ENCODE peak calls at places on chromosomes 11 and 22, in four cellular contexts. K is SK-N-SH, O is H1, G is HepG2. F is an unnamed sample.

GRCh38 chr11:34335331-34335730 is 22.5 kb downstream of the ABTB2 start:
- DNase-seq in K (no peak), G (no peak), O (no peak), F (no peak)

GRCh38 chr22:44229331-44229730 is 48.6 kb downstream of the PARVG start:
- DNase-seq in G (no peak), O (no peak), K (no peak), F (no peak)

GRCh38 chr11:46611526-46612304 is 5.3 kb downstream of the HARBI1 start:
- DNase-seq in G (peak; percentile 51), O (no peak), K (no peak), F (no peak)

GRCh38 chr22:26781591-26781990 is 124.2 kb downstream of the MIAT start:
- DNase-seq in O (no peak), G (no peak), K (peak; percentile 62), F (no peak)

GRCh38 chr22:42307806-42308563 is 37.5 kb upstream of the TCF20 start:
- DNase-seq in K (peak; percentile 66), O (no peak), G (no peak), F (no peak)

GRCh38 chr11:117597083-117597482 is 199.9 kb downstream of the DSCAML1 start:
- DNase-seq in K (no peak), G (peak; percentile 21), O (no peak), F (peak; percentile 89)

GRCh38 chr11:15707194-15707593 is 592.5 kb downstream of the INSC start:
- DNase-seq in O (no peak), G (no peak), K (peak; percentile 15), F (no peak)

GRCh38 chr11:78039919-78040671 is 17.0 kb upstream of the KCTD14 start:
- DNase-seq in G (peak; percentile 67), O (no peak), K (peak; percentile 84), F (no peak)

GRCh38 chr22:42033263-42034181 is 34.9 kb downstream of the WBP2NL start:
- DNase-seq in K (no peak), O (no peak), G (peak; percentile 47), F (no peak)

GRCh38 chr11:6747097-6747662 is 24.6 kb downstream of the OR2AG2 start:
- DNase-seq in G (no peak), O (no peak), K (no peak), F (no peak)

GRCh38 chr11:117259417-117259816 is 26.9 kb downstream of the RNF214 start:
- DNase-seq in K (no peak), O (no peak), G (no peak), F (no peak)

GRCh38 chr11:46352063-46352841 is 5.0 kb downstream of the DGKZ start:
- DNase-seq in K (peak; percentile 85), G (no peak), O (no peak), F (no peak)

GRCh38 chr22:42697542-42698013 is 23.1 kb downstream of the A4GALT start:
- DNase-seq in K (no peak), G (peak; percentile 61), O (no peak), F (no peak)

GRCh38 chr11:202490-202889 is 4.7 kb downstream of the BET1L start:
- DNase-seq in G (no peak), K (no peak), O (no peak), F (no peak)

GRCh38 chr11:132472411-132473205 is 1059.7 kb downstream of the OPCML start:
- DNase-seq in K (no peak), O (no peak), G (no peak), F (no peak)

GRCh38 chr11:79237676-79238075 is 203.2 kb downstream of the TENM4 start:
- DNase-seq in G (no peak), O (no peak), K (no peak), F (no peak)

GRCh38 chr11:69660001-69660500 is 15.1 kb downstream of the LTO1 start:
- DNase-seq in G (no peak), O (no peak), K (peak; percentile 22), F (no peak)

GRCh38 chr11:2776351-2777061 is 76.7 kb upstream of the KCNQ1OT1 start:
- DNase-seq in O (no peak), K (no peak), G (no peak), F (no peak)

GRCh38 chr11:120219935-120220746 is 9.3 kb downstream of the OAF start:
- DNase-seq in G (no peak), O (no peak), K (no peak), F (no peak)

GRCh38 chr11:9015677-9016076 is 11.9 kb upstream of the NRIP3 start:
- DNase-seq in O (peak; percentile 50), K (peak; percentile 76), G (peak; percentile 56), F (peak; percentile 61)

GRCh38 chr11:61555051-61555969 is 25.6 kb downstream of the SYT7 start:
- DNase-seq in O (no peak), K (peak; percentile 90), G (no peak), F (no peak)

GRCh38 chr11:124600924-124601323 is 10.3 kb upstream of the PANX3 start:
- DNase-seq in O (no peak), G (no peak), K (no peak), F (no peak)

GRCh38 chr11:115674176-115674575 is 170.0 kb upstream of the CADM1 start:
- DNase-seq in G (no peak), K (no peak), O (no peak), F (no peak)

GRCh38 chr22:40400173-40400572 is 29.8 kb downstream of the SGSM3 start:
- DNase-seq in K (no peak), G (no peak), O (no peak), F (peak; percentile 64)

GRCh38 chr11:108218455-108218854 is 4.0 kb downstream of the NPAT start:
- DNase-seq in G (no peak), K (no peak), O (no peak), F (no peak)

GRCh38 chr11:94130589-94131362 is 2.1 kb downstream of the PANX1 start:
- DNase-seq in K (no peak), G (no peak), O (no peak), F (no peak)
- TF ChIP-seq JUND in K (no peak), G (no peak), O (no peak), F (no peak)

DNA sequence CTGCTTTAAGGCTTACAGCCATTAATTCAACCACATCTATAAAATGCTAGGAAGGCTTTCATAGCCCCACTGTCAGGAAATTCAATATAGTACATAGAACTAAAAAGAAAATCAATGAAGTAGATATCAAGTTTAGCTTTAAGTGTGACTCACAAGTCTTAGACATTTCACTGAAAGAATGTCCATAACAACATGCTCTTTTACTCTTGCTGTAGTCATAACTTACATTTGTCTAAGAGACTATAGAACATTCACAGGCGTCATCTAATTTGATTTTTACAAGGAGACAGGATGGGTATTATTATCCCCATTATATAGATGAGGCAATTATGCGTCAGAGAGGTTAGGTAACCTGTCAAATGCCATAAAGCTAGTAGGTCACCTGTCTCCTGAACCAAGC is 37.0 kb downstream of the BDNF start:
- DNase-seq in G (no peak), K (no peak), O (no peak), F (no peak)
- TF ChIP-seq JUND in G (no peak), K (no peak), O (no peak), F (no peak)

GRCh38 chr11:113111156-113111555 is 149.9 kb downstream of the NCAM1 start:
- DNase-seq in K (peak; percentile 42), O (no peak), G (no peak), F (no peak)
- TF ChIP-seq JUND in K (no peak), O (no peak), G (no peak), F (no peak)

GRCh38 chr11:23206736-23207336 is 346.6 kb upstream of the CCDC179 start:
- DNase-seq in O (no peak), K (no peak), G (no peak), F (no peak)
- TF ChIP-seq JUND in O (no peak), K (peak; percentile 73), G (no peak), F (no peak)

DNA sequence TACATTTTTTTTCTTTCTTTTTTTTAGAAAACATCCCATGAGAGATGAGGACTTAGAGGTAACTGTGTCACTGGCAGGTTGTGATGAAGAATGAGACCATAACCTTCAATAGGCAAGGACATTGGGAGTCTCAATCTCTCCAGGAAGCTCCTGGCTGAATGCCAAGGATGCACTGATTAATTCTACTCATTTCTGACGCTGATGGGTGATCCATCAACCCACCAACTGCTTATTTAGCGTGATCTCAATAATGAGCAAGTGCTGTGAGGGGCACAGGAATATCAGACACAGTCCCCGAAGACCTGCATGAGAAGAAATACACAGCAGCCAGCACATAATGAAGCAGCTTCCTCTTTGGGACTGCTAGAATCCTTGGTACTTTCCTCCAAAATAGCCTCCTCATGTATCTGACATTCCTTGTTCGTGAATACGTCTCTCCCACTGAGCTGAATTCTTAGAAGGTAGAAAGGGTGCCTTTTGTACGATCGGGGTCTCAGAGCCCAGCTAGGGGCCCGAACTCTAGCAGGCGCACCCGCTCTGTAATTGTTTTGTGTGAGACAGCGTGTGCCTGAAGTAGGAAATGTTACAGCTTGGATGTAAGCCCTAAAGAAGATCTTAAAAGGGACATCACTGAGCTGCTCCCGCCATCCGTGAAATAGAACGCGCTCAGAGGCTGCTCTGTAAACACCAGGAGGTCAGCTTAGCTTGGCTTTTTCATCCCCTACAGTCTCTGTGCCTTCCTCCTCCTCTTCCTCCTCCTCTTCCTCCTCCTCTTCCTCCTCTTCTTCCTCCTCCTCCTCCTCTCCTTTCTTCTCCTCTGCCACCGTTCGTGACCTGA is 7.2 kb downstream of the CLMP start:
- DNase-seq in K (no peak), O (no peak), G (no peak), F (no peak)
- TF ChIP-seq JUND in K (no peak), O (no peak), G (no peak), F (no peak)

GRCh38 chr22:37782340-37783168 is 25.2 kb upstream of the GCAT start:
- DNase-seq in G (peak; percentile 63), O (no peak), K (no peak), F (peak; percentile 32)
- TF ChIP-seq JUND in G (no peak), O (no peak), K (no peak), F (no peak)

DNA sequence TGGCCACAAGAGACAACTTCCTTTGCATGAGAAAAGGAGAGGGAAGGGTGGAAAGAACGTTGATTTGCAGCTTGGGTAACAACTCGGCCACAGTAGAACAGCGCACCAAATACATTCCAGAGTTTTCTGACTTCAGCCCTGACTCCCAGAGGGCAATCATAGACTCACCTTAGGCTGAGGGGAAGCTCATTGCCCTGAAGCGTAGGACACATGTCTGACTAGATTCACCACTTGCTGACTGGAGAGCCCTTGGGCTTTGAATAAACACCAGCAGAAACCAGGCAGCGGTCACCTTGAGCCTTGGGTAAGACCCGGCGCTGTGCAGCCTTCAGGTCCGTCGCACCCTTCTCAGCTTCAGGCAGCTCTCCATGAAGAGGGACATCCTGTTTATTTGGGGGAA is 151.8 kb upstream of the GRIA4 start:
- DNase-seq in O (no peak), G (no peak), K (no peak), F (no peak)
- TF ChIP-seq JUND in O (no peak), G (no peak), K (no peak), F (no peak)

GRCh38 chr11:65648997-65649491 is 11.1 kb downstream of the SIPA1 start:
- DNase-seq in K (no peak), O (no peak), G (no peak), F (no peak)
- TF ChIP-seq JUND in K (no peak), O (no peak), G (no peak), F (no peak)

GRCh38 chr11:70678931-70679900 is 280.9 kb downstream of the CTTN start:
- DNase-seq in K (no peak), O (no peak), G (no peak), F (no peak)
- TF ChIP-seq JUND in K (no peak), O (no peak), G (no peak), F (no peak)

GRCh38 chr11:101019870-101020269 is 109.7 kb downstream of the PGR start:
- DNase-seq in G (no peak), O (no peak), K (no peak), F (no peak)

DNA sequence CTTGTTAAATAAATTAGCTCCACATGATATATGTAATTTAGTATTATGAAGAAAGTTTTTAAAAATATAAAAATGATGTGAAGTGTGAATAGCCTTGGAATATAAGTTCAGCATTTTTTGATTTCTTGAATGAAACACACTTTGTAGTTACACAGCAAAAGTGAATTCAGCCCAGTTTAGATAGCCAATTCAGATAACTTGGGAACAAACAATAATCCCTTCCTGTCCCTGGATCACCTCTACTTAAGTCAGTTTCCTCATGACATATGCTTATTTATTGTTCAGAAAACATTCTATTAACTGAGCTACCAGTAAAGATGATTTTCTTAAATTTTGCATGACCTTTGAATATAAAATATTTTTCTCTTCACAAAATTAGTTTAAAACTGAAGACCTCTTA is 107.4 kb downstream of the PGR start:
- DNase-seq in K (no peak), O (no peak), G (no peak), F (peak; percentile 35)
- TF ChIP-seq JUND in K (no peak), O (no peak), G (no peak), F (no peak)